ENCODE peak calls at places on chromosomes 5 and 9, in five cellular contexts. V, F, O, X and P are unnamed samples.
A peak's percentile ranks its signal among the peaks of the same experiment; 100 is the strongest.

GRCh38 chr5:123132330-123132729 is 43.3 kb downstream of the PRDM6 start:
- DNase-seq in V (no peak), F (no peak), O (no peak), X (no peak), P (no peak)

GRCh38 chr9:132154925-132155324 is 6.9 kb upstream of the NTNG2 start:
- DNase-seq in V (no peak), F (no peak), O (no peak), X (no peak), P (no peak)

GRCh38 chr9:124038790-124039633 is 27.4 kb downstream of the LHX2 start:
- DNase-seq in V (no peak), F (no peak), O (no peak), X (no peak), P (no peak)

GRCh38 chr9:107833295-107833694 is 343.7 kb upstream of the KLF4 start:
- DNase-seq in V (peak; percentile 24), F (no peak), O (no peak), X (no peak), P (no peak)

GRCh38 chr9:108933231-108933630 is 693 bp downstream of the ELP1 start:
- DNase-seq in V (no peak), F (no peak), O (no peak), X (no peak), P (no peak)

GRCh38 chr9:133701981-133702797 is 36.0 kb downstream of the SARDH start:
- DNase-seq in V (no peak), F (no peak), O (peak; percentile 26), X (no peak), P (peak; percentile 55)

GRCh38 chr5:77867194-77867691 is 91.1 kb upstream of the TBCA start:
- DNase-seq in V (no peak), F (no peak), O (no peak), X (no peak), P (no peak)

GRCh38 chr5:43389679-43390329 is 22.4 kb downstream of the CCL28 start:
- DNase-seq in V (peak; percentile 89), F (no peak), O (peak; percentile 15), X (no peak), P (peak; percentile 15)

GRCh38 chr5:176674799-176675198 is 27.5 kb downstream of the TSPAN17 start:
- DNase-seq in V (no peak), F (no peak), O (no peak), X (no peak), P (no peak)

GRCh38 chr9:6711403-6711802 is 46.4 kb upstream of the KDM4C start:
- DNase-seq in V (no peak), F (no peak), O (no peak), X (no peak), P (no peak)

GRCh38 chr5:141412853-141413539 is at the start of gene PCDHGA10:
- DNase-seq in V (peak; percentile 51), F (no peak), O (peak; percentile 29), X (no peak), P (peak; percentile 17)

GRCh38 chr5:159819671-159820411 is 96.4 kb upstream of the ADRA1B start:
- DNase-seq in V (peak; percentile 52), F (no peak), O (no peak), X (no peak), P (no peak)

GRCh38 chr5:389197-389821 is 53.7 kb upstream of the EXOC3 start:
- DNase-seq in V (no peak), F (no peak), O (no peak), X (no peak), P (no peak)

GRCh38 chr5:39513236-39513635 is 88.5 kb upstream of the DAB2 start:
- DNase-seq in V (no peak), F (no peak), O (no peak), X (no peak), P (no peak)

GRCh38 chr9:101417977-101418376 is 17.6 kb downstream of the ALDOB start:
- DNase-seq in V (no peak), F (no peak), O (no peak), X (no peak), P (no peak)

GRCh38 chr5:113345261-113345940 is 89.4 kb downstream of the TSSK1B start:
- DNase-seq in V (no peak), F (no peak), O (no peak), X (no peak), P (no peak)

GRCh38 chr9:102047549-102047948 is 309.1 kb upstream of the GRIN3A start:
- DNase-seq in V (no peak), F (no peak), O (no peak), X (no peak), P (no peak)

GRCh38 chr9:127572961-127573727 is 38.9 kb upstream of the STXBP1 start:
- DNase-seq in V (peak; percentile 85), F (no peak), O (no peak), X (no peak), P (no peak)

GRCh38 chr5:42403236-42403635 is 20.0 kb upstream of the GHR start:
- DNase-seq in V (no peak), F (no peak), O (no peak), X (no peak), P (no peak)

GRCh38 chr5:79436224-79436623 is 77.7 kb downstream of the HOMER1 start:
- DNase-seq in V (peak; percentile 40), F (no peak), O (no peak), X (no peak), P (no peak)

GRCh38 chr9:137470785-137471184 is 11.7 kb upstream of the NSMF start:
- DNase-seq in V (no peak), F (no peak), O (no peak), X (no peak), P (no peak)

GRCh38 chr5:80739057-80739456 is 84.3 kb upstream of the DHFR start:
- DNase-seq in V (no peak), F (no peak), O (no peak), X (no peak), P (no peak)

GRCh38 chr5:10856646-10857332 is 95.8 kb upstream of the DAP start:
- DNase-seq in V (peak; percentile 9), F (no peak), O (no peak), X (no peak), P (no peak)